ENCODE peak calls at places on chromosomes 12 and 14, in six cellular contexts. R is H9, W is thoracic aorta, V is heart left ventricle, Z is mesenchymal stem cell, M is cardiac muscle cell. X is an unnamed sample.

GRCh38 chr12:57342207-57342691 is 88.6 kb downstream of the R3HDM2 start:
- DNase-seq in R (peak; percentile 65), W (no peak), V (no peak), Z (peak; percentile 65), M (peak; percentile 72), X (no peak)

GRCh38 chr14:97177016-97177415 is 379.8 kb downstream of the VRK1 start:
- DNase-seq in R (peak; percentile 44), W (no peak), V (no peak), Z (no peak), M (no peak), X (no peak)

GRCh38 chr12:26017484-26018211 is 59.2 kb downstream of the RASSF8 start:
- DNase-seq in R (peak; percentile 82), W (no peak), V (no peak), Z (peak; percentile 45), M (peak; percentile 53), X (no peak)

GRCh38 chr12:93573552-93574223 is 1.2 kb downstream of the SOCS2 start:
- DNase-seq in R (no peak), W (no peak), V (no peak), Z (peak; percentile 50), M (no peak), X (no peak)

GRCh38 chr14:88289214-88289613 is 33.9 kb downstream of the KCNK10 start:
- DNase-seq in R (no peak), W (no peak), V (no peak), Z (no peak), M (peak; percentile 18), X (no peak)

GRCh38 chr14:22644305-22644635 is at the start of gene OR6J1:
- DNase-seq in R (no peak), W (no peak), V (no peak), Z (no peak), M (no peak), X (no peak)

GRCh38 chr14:23751591-23751990 is 115.4 kb downstream of the DHRS2 start:
- DNase-seq in R (no peak), W (no peak), V (no peak), Z (no peak), M (no peak), X (no peak)

GRCh38 chr12:118979763-118980406 is 1.5 kb upstream of the SRRM4 start:
- DNase-seq in R (peak; percentile 91), W (no peak), V (no peak), Z (peak; percentile 31), M (peak; percentile 62), X (no peak)

GRCh38 chr14:24067133-24068082 is 4.0 kb upstream of the CPNE6 start:
- DNase-seq in R (no peak), W (no peak), V (no peak), Z (no peak), M (no peak), X (no peak)

GRCh38 chr14:68594737-68595380 is 198.0 kb downstream of the ZFP36L1 start:
- DNase-seq in R (no peak), W (no peak), V (no peak), Z (no peak), M (no peak), X (no peak)

GRCh38 chr12:31899136-31899535 is 60.1 kb upstream of the RESF1 start:
- DNase-seq in R (no peak), W (no peak), V (no peak), Z (peak; percentile 14), M (no peak), X (no peak)
- H3K9me3 ChIP-seq in R (no peaks in the 10 kb centered on the region), W (no peaks in the 10 kb centered on the region), V (no peaks in the 10 kb centered on the region), Z (no peaks in the 10 kb centered on the region), M (no peaks in the 10 kb centered on the region), X (peaks cover 34% of the 10 kb centered on the region)

DNA sequence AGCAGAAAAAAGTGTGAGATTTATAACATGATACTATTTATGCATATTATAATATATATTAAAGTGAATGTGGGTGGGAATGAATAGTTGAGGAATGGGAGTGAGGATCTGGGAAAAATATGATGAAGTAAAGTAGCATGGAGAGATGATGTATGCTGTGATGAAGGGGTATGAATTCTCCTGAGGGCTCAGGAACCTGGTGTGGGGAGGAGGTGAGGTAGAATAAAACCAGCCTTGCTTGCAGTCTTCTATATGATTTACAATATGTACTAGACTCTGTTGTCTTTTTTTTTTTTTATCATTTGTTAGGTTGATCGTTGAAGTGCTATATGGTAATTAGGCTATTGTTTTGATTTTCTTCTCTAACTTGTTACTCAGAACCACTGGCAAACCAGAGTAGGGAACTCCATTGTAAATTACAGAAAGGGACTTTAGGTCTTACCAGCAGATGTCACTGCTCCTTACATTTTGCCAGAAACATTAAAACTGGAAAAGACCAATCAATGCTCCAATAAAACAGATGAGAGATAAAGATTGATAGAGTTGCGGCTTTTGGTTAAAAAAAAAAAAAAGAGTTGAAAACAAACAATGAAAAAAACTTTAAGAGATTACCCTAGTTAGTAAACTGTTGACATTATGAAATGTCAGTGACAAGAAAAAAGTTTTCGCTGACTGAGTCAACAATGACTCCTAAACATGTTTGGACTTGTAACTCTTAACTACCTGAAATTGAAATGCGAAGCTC is 39.9 kb downstream of the ATL1 start:
- DNase-seq in R (no peak), W (no peak), V (no peak), Z (peak; percentile 64), M (peak; percentile 62), X (no peak)
- H3K9me3 ChIP-seq in R (no peaks in the 10 kb centered on the region), W (no peaks in the 10 kb centered on the region), V (no peaks in the 10 kb centered on the region), Z (no peaks in the 10 kb centered on the region), M (no peaks in the 10 kb centered on the region), X (no peaks in the 10 kb centered on the region)

DNA sequence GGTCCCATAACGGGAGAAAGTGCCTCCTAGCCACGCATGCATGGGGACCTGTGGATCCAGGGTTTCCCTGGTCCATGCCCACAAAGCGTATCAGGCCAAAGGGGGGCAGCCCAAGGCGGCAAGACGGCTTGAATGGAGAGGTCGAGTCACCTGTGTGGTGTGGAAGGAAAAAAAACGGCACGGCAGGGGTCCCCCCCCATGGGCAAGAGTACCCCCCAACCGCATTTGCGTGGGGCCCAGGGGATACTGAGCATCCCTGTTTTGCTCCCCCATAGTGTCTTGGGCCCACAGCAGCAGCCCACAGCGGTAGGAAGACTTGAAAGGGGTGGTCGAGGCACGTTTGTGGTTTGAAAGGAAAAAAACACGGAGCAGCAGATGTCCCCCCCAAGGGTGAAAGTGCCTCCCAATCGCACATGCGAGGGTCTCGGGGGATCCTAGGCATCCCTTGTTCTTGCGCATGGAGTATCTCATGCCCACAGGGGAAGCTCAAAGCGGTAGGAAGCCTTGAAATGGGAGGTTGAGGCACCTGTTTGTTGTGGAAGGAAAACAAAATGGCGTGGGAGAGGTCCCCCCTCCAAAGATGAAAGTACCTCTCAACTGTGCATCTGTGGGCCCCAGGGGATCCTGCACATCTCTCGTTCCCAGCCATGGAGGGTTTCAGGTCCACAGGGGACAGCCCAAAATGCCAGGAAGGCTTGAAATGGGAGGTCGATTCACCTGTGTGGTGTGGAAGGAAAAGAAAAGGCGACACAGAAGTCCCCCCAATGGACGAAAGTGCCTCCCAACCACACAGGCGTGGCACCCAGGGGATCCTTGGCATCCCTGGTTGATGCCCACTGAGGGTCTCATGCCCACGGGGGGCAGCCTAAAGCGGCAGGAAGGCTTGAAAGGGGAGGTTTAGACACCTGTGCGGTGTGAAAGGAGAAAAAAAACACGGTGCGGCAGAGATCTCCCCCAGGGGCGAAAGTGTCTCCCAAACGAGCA is 577.5 kb downstream of the ALG10 start:
- DNase-seq in R (no peak), W (no peak), V (peak; percentile 37), Z (no peak), M (no peak), X (no peak)
- H3K9me3 ChIP-seq in R (peaks cover 97% of the 10 kb centered on the region), W (peaks cover 25% of the 10 kb centered on the region), V (no peaks in the 10 kb centered on the region), Z (peaks cover 24% of the 10 kb centered on the region), M (no peaks in the 10 kb centered on the region), X (no peaks in the 10 kb centered on the region)

GRCh38 chr12:133107121-133107520 is 23.0 kb downstream of the ZNF891 start:
- DNase-seq in R (no peak), W (no peak), V (no peak), Z (no peak), M (no peak), X (no peak)
- H3K9me3 ChIP-seq in R (peaks cover 89% of the 10 kb centered on the region), W (peaks cover 99% of the 10 kb centered on the region), V (peaks cover 31% of the 10 kb centered on the region), Z (peaks cover 99% of the 10 kb centered on the region), M (peaks cover 41% of the 10 kb centered on the region), X (peaks cover 44% of the 10 kb centered on the region)

DNA sequence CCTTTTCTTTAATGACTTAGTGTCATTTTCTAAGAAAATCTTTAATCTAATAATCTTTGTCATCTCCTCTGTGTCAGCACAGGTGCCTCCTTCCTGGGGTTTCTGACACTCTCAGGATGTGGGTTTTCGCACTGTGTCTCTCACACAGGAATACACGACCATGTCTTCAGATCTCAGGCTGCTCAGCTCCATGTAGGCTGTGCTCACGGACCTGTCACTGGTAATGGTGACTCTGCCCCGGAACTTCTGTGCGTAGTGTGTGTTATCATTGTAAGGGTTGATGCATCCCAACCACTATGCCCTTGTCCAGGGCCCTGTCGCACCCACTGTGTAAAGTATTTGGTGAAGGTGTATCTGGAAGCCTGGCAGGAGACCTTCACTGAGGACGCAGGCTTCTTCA is 647.8 kb downstream of the TMEM121 start:
- DNase-seq in R (no peak), W (no peak), V (no peak), Z (no peak), M (no peak), X (no peak)
- H3K9me3 ChIP-seq in R (peaks cover 60% of the 10 kb centered on the region), W (no peaks in the 10 kb centered on the region), V (no peaks in the 10 kb centered on the region), Z (no peaks in the 10 kb centered on the region), M (no peaks in the 10 kb centered on the region), X (no peaks in the 10 kb centered on the region)

GRCh38 chr12:133165776-133166175 is 15.5 kb upstream of the ZNF268 start:
- DNase-seq in R (no peak), W (no peak), V (no peak), Z (no peak), M (no peak), X (no peak)
- H3K9me3 ChIP-seq in R (peaks cover 42% of the 10 kb centered on the region), W (peaks cover 66% of the 10 kb centered on the region), V (no peaks in the 10 kb centered on the region), Z (peaks cover 86% of the 10 kb centered on the region), M (peaks cover 2% of the 10 kb centered on the region), X (peaks cover 5% of the 10 kb centered on the region)

GRCh38 chr14:84760506-84760905 is 769.4 kb upstream of the FLRT2 start:
- DNase-seq in R (no peak), W (no peak), V (no peak), Z (no peak), M (no peak), X (no peak)
- H3K9me3 ChIP-seq in R (peaks cover 4% of the 10 kb centered on the region), W (no peaks in the 10 kb centered on the region), V (no peaks in the 10 kb centered on the region), Z (peaks cover 29% of the 10 kb centered on the region), M (no peaks in the 10 kb centered on the region), X (no peaks in the 10 kb centered on the region)

GRCh38 chr14:74610866-74611671 is 968 bp downstream of the LTBP2 start:
- DNase-seq in R (peak; percentile 59), W (no peak), V (no peak), Z (no peak), M (peak; percentile 61), X (no peak)
- H3K9me3 ChIP-seq in R (no peaks in the 10 kb centered on the region), W (no peaks in the 10 kb centered on the region), V (no peaks in the 10 kb centered on the region), Z (no peaks in the 10 kb centered on the region), M (no peaks in the 10 kb centered on the region), X (no peaks in the 10 kb centered on the region)

X was measured in GM12878.